ENCODE peak calls at places on chromosomes 12 and 14, in seven cellular contexts. One of them, this sample, is unnamed. For H3K4me1 and H3K27me3, the result is how much of the 10 kb centered on the place peaks cover.

GRCh38 chr12:116122639-116123038 is 154.9 kb downstream of the MED13L start:
- DNase-seq in transverse colon: no peak
- DNase-seq in H9: no peak
- DNase-seq in astrocyte: no peak
- DNase-seq in DND-41: no peak
- DNase-seq in IMR-90: no peak
- DNase-seq in upper lobe of right lung: no peak
- DNase-seq in this sample: no peak

GRCh38 chr12:1949771-1950470 is 31.5 kb upstream of the CACNA2D4 start:
- DNase-seq in upper lobe of right lung: no peak
- DNase-seq in astrocyte: no peak
- DNase-seq in IMR-90: no peak
- DNase-seq in H9: peak
- DNase-seq in transverse colon: no peak
- DNase-seq in DND-41: no peak
- DNase-seq in this sample: peak

GRCh38 chr12:108337235-108338223 is 1.6 kb downstream of the CMKLR1 start:
- DNase-seq in astrocyte: no peak
- DNase-seq in upper lobe of right lung: no peak
- DNase-seq in H9: peak
- DNase-seq in IMR-90: peak
- DNase-seq in DND-41: peak
- DNase-seq in transverse colon: no peak
- DNase-seq in this sample: no peak

GRCh38 chr12:90839340-90839739 is 115.6 kb downstream of the CCER1 start:
- DNase-seq in H9: no peak
- DNase-seq in IMR-90: no peak
- DNase-seq in DND-41: no peak
- DNase-seq in astrocyte: no peak
- DNase-seq in transverse colon: no peak
- DNase-seq in upper lobe of right lung: no peak
- DNase-seq in this sample: no peak

GRCh38 chr14:64701660-64702059 is 2.6 kb upstream of the PLEKHG3 start:
- DNase-seq in H9: no peak
- DNase-seq in upper lobe of right lung: no peak
- DNase-seq in transverse colon: no peak
- DNase-seq in astrocyte: no peak
- DNase-seq in IMR-90: no peak
- DNase-seq in DND-41: no peak
- DNase-seq in this sample: no peak

GRCh38 chr12:84594157-84594556 is 318.4 kb downstream of the SLC6A15 start:
- DNase-seq in H9: no peak
- DNase-seq in IMR-90: no peak
- DNase-seq in transverse colon: no peak
- DNase-seq in upper lobe of right lung: no peak
- DNase-seq in astrocyte: no peak
- DNase-seq in DND-41: no peak
- DNase-seq in this sample: no peak

GRCh38 chr12:58750484-58750883 is 169.8 kb downstream of the LRIG3 start:
- DNase-seq in upper lobe of right lung: no peak
- DNase-seq in H9: no peak
- DNase-seq in astrocyte: peak
- DNase-seq in DND-41: no peak
- DNase-seq in IMR-90: peak
- DNase-seq in transverse colon: no peak
- DNase-seq in this sample: peak

GRCh38 chr14:90274808-90275454 is 18.6 kb downstream of the PSMC1 start:
- DNase-seq in upper lobe of right lung: no peak
- DNase-seq in H9: no peak
- DNase-seq in DND-41: no peak
- DNase-seq in transverse colon: no peak
- DNase-seq in IMR-90: peak
- DNase-seq in astrocyte: peak
- DNase-seq in this sample: peak

GRCh38 chr12:71455028-71455737 is 15.6 kb downstream of the LGR5 start:
- DNase-seq in upper lobe of right lung: no peak
- DNase-seq in DND-41: no peak
- DNase-seq in astrocyte: no peak
- DNase-seq in IMR-90: no peak
- DNase-seq in transverse colon: no peak
- DNase-seq in H9: no peak
- DNase-seq in this sample: no peak

GRCh38 chr12:40156031-40156764 is 50.3 kb upstream of the SLC2A13 start:
- DNase-seq in IMR-90: no peak
- DNase-seq in astrocyte: no peak
- DNase-seq in H9: no peak
- DNase-seq in DND-41: no peak
- DNase-seq in upper lobe of right lung: no peak
- DNase-seq in transverse colon: no peak
- DNase-seq in this sample: no peak

GRCh38 chr14:24058951-24059475 is 7.2 kb downstream of the CARMIL3 start:
- DNase-seq in astrocyte: no peak
- DNase-seq in H9: peak
- DNase-seq in transverse colon: no peak
- DNase-seq in upper lobe of right lung: peak
- DNase-seq in IMR-90: no peak
- DNase-seq in DND-41: no peak
- DNase-seq in this sample: no peak

GRCh38 chr14:65336191-65336591 is 76.3 kb upstream of the FUT8 start:
- DNase-seq in upper lobe of right lung: no peak
- DNase-seq in IMR-90: peak
- DNase-seq in transverse colon: no peak
- DNase-seq in DND-41: peak
- DNase-seq in H9: no peak
- DNase-seq in astrocyte: peak
- DNase-seq in this sample: no peak

GRCh38 chr12:127294651-127295205 is 972.2 kb upstream of the TMEM132C start:
- DNase-seq in transverse colon: no peak
- DNase-seq in H9: no peak
- DNase-seq in DND-41: no peak
- DNase-seq in IMR-90: no peak
- DNase-seq in upper lobe of right lung: no peak
- DNase-seq in astrocyte: no peak
- DNase-seq in this sample: no peak

GRCh38 chr12:49230176-49230575 is 34.7 kb upstream of the TUBA1C start:
- DNase-seq in upper lobe of right lung: no peak
- DNase-seq in H9: no peak
- DNase-seq in IMR-90: no peak
- DNase-seq in transverse colon: no peak
- DNase-seq in DND-41: no peak
- DNase-seq in astrocyte: no peak
- DNase-seq in this sample: no peak

GRCh38 chr14:53683229-53683628 is 273.4 kb downstream of the BMP4 start:
- DNase-seq in transverse colon: no peak
- DNase-seq in DND-41: no peak
- DNase-seq in upper lobe of right lung: no peak
- DNase-seq in IMR-90: no peak
- DNase-seq in H9: no peak
- DNase-seq in astrocyte: no peak
- DNase-seq in this sample: peak

GRCh38 chr12:89685363-89685972 is 23.2 kb downstream of the ATP2B1 start:
- DNase-seq in IMR-90: no peak
- DNase-seq in H9: no peak
- DNase-seq in astrocyte: no peak
- DNase-seq in transverse colon: no peak
- DNase-seq in upper lobe of right lung: no peak
- DNase-seq in DND-41: no peak
- DNase-seq in this sample: no peak

GRCh38 chr14:61223552-61223951 is 57.6 kb downstream of the TMEM30B start:
- DNase-seq in upper lobe of right lung: no peak
- DNase-seq in transverse colon: no peak
- DNase-seq in H9: no peak
- DNase-seq in DND-41: no peak
- DNase-seq in astrocyte: no peak
- DNase-seq in IMR-90: no peak
- DNase-seq in this sample: no peak

GRCh38 chr12:43556057-43556456 is 4.1 kb upstream of the ADAMTS20 start:
- DNase-seq in DND-41: no peak
- DNase-seq in upper lobe of right lung: no peak
- DNase-seq in transverse colon: no peak
- DNase-seq in H9: no peak
- DNase-seq in IMR-90: no peak
- DNase-seq in astrocyte: no peak
- DNase-seq in this sample: no peak

GRCh38 chr12:43551271-43551970 is 582 bp downstream of the ADAMTS20 start:
- DNase-seq in astrocyte: no peak
- DNase-seq in H9: peak
- DNase-seq in upper lobe of right lung: no peak
- DNase-seq in IMR-90: no peak
- DNase-seq in transverse colon: no peak
- DNase-seq in DND-41: no peak
- DNase-seq in this sample: no peak

GRCh38 chr12:43550831-43551270 is 1.2 kb downstream of the ADAMTS20 start:
- DNase-seq in IMR-90: no peak
- DNase-seq in upper lobe of right lung: no peak
- DNase-seq in DND-41: no peak
- DNase-seq in astrocyte: no peak
- DNase-seq in H9: peak
- DNase-seq in transverse colon: no peak
- DNase-seq in this sample: no peak

DNA sequence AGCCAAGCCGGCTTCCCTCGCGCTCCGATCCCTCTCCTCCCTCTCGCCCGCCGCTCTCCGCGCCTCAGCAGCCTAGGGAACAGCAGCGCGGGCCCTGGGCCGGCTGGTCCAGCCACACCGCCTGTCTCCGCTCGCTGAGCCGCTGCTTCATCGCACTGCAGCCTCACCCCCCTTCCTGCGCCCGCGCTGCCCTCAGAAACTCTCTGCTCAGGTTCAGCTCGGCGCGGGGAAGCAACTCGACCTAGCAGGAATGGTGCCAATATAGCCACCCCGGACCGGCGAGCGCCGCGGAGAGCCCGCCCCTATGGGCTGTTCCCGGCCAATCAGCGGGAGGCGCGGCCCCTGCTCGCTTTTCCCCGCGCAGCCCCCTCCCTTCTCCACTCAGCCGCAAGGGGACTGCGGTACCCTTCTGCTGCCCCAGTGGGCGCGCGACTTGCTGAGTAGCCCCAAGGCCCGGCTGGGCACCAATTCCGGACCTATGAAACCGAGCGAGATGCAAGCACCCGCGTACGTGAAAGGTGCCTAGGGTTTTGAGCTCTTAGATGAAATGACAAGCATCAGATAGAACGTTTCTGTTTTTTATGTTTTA is at the start of gene ADAMTS20:
- DNase-seq in transverse colon: no peak
- DNase-seq in astrocyte: peak
- DNase-seq in H9: peak
- DNase-seq in DND-41: no peak
- DNase-seq in upper lobe of right lung: no peak
- DNase-seq in IMR-90: peak
- DNase-seq in this sample: peak
- TF ChIP-seq CTCF in transverse colon: no peak
- TF ChIP-seq CTCF in astrocyte: no peak
- TF ChIP-seq CTCF in H9: peak
- TF ChIP-seq CTCF in DND-41: no peak
- TF ChIP-seq CTCF in upper lobe of right lung: no peak
- TF ChIP-seq CTCF in IMR-90: no peak
- TF ChIP-seq CTCF in this sample: no peak

DNA sequence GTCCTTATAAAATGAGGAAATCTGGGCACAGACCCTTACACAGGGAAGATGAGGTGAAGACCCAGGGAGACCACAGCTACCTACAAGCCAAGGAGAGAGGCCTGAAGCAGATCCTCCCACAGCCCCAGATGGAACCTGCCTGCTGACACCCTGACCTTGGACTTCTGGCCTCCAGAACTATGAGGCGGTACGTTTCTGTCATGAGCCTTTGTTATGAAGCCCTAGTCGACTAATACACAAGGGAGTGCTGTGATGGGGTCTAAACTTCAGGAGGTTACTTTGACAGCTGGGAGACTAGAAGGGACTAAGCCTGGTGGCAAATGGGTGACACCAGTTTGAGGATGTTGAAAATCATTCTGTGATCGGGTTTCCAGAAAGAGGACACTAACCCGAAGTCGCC is 85.0 kb downstream of the RNF34 start:
- DNase-seq in IMR-90: no peak
- DNase-seq in DND-41: no peak
- DNase-seq in H9: no peak
- DNase-seq in upper lobe of right lung: no peak
- DNase-seq in astrocyte: no peak
- DNase-seq in transverse colon: no peak
- DNase-seq in this sample: no peak
- H3K4me1 ChIP-seq in IMR-90: under half
- H3K4me1 ChIP-seq in DND-41: under half
- H3K4me1 ChIP-seq in H9: under half
- H3K4me1 ChIP-seq in upper lobe of right lung: under half
- H3K4me1 ChIP-seq in astrocyte: under half
- H3K4me1 ChIP-seq in transverse colon: under half
- H3K4me1 ChIP-seq in this sample: under half

GRCh38 chr14:38860530-38860929 is 242.5 kb downstream of the SEC23A start:
- DNase-seq in transverse colon: no peak
- DNase-seq in DND-41: no peak
- DNase-seq in astrocyte: no peak
- DNase-seq in H9: no peak
- DNase-seq in upper lobe of right lung: no peak
- DNase-seq in IMR-90: no peak
- DNase-seq in this sample: no peak

GRCh38 chr14:38851109-38851508 is 251.9 kb downstream of the SEC23A start:
- DNase-seq in astrocyte: no peak
- DNase-seq in upper lobe of right lung: no peak
- DNase-seq in IMR-90: no peak
- DNase-seq in transverse colon: no peak
- DNase-seq in H9: no peak
- DNase-seq in DND-41: no peak
- DNase-seq in this sample: no peak

GRCh38 chr14:38856798-38857197 is 246.2 kb downstream of the SEC23A start:
- DNase-seq in DND-41: no peak
- DNase-seq in IMR-90: no peak
- DNase-seq in H9: no peak
- DNase-seq in transverse colon: no peak
- DNase-seq in upper lobe of right lung: no peak
- DNase-seq in astrocyte: no peak
- DNase-seq in this sample: no peak

GRCh38 chr14:38850664-38851063 is 252.4 kb downstream of the SEC23A start:
- DNase-seq in IMR-90: no peak
- DNase-seq in transverse colon: no peak
- DNase-seq in upper lobe of right lung: no peak
- DNase-seq in astrocyte: no peak
- DNase-seq in H9: no peak
- DNase-seq in DND-41: no peak
- DNase-seq in this sample: no peak

DNA sequence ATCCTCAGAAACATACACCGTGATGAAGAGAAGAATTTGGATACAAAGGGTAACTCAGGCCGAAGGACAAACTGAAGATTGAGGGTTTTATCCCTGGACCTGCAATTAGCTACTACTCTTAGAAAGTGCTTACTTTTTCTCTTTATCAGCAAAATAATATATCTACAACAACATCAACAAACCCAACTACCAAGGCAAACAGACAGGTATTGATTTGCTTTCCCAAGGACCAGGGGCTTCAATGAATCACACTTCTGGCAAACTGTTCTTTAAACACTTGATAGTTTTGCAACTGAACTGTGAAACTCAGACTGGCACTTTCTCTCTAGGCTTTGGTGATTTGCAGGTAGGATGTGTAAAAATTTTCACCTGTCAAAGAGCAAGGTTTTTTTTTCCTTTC is 247.5 kb downstream of the SEC23A start:
- DNase-seq in astrocyte: no peak
- DNase-seq in IMR-90: no peak
- DNase-seq in upper lobe of right lung: no peak
- DNase-seq in H9: no peak
- DNase-seq in DND-41: no peak
- DNase-seq in transverse colon: no peak
- DNase-seq in this sample: no peak
- H3K27me3 ChIP-seq in astrocyte: under half
- H3K27me3 ChIP-seq in IMR-90: under half
- H3K27me3 ChIP-seq in upper lobe of right lung: under half
- H3K27me3 ChIP-seq in H9: under half
- H3K27me3 ChIP-seq in DND-41: under half
- H3K27me3 ChIP-seq in transverse colon: under half
- H3K27me3 ChIP-seq in this sample: under half

GRCh38 chr12:60106207-60106606 is 510.4 kb downstream of the SLC16A7 start:
- DNase-seq in IMR-90: peak
- DNase-seq in DND-41: no peak
- DNase-seq in upper lobe of right lung: no peak
- DNase-seq in astrocyte: peak
- DNase-seq in H9: no peak
- DNase-seq in transverse colon: no peak
- DNase-seq in this sample: no peak
- TF ChIP-seq CTCF in IMR-90: peak
- TF ChIP-seq CTCF in DND-41: peak
- TF ChIP-seq CTCF in upper lobe of right lung: no peak
- TF ChIP-seq CTCF in astrocyte: peak
- TF ChIP-seq CTCF in H9: peak
- TF ChIP-seq CTCF in transverse colon: no peak
- TF ChIP-seq CTCF in this sample: peak